ENCODE peak calls at places on chromosomes 2 and 18, in nine cellular contexts. Z, Q, U, R, C, F, Y, X and D are unnamed samples.

GRCh38 chr2:218435003-218435982 is 16.4 kb downstream of the VIL1 start:
- DNase-seq in U (no peak), Z (no peak), C (no peak), R (no peak), Q (no peak), Y (no peak), X (no peak), F (no peak), D (no peak)

GRCh38 chr2:229370484-229370883 is 99.4 kb upstream of the PID1 start:
- DNase-seq in C (peak; percentile 20), R (no peak), U (no peak), F (peak; percentile 78), Z (no peak), X (no peak), Y (no peak), Q (no peak), D (no peak)

GRCh38 chr18:58046794-58047555 is 2.9 kb downstream of the NEDD4L start:
- DNase-seq in F (no peak), X (no peak), R (no peak), Z (no peak), Q (no peak), Y (no peak), C (no peak), U (no peak), D (peak; percentile 35)

GRCh38 chr2:98161202-98161601 is 74.2 kb downstream of the VWA3B start:
- DNase-seq in Z (no peak), F (no peak), U (no peak), X (no peak), Y (no peak), R (no peak), Q (no peak), C (no peak), D (no peak)

GRCh38 chr2:222736301-222736700 is 64.8 kb downstream of the MOGAT1 start:
- DNase-seq in Y (no peak), U (no peak), X (no peak), Z (no peak), Q (no peak), C (peak; percentile 25), R (no peak), F (peak; percentile 50), D (no peak)

GRCh38 chr2:108928660-108929377 is 60.2 kb downstream of the EDAR start:
- DNase-seq in X (no peak), Z (no peak), U (no peak), Q (no peak), F (no peak), Y (no peak), R (no peak), C (no peak), D (no peak)

GRCh38 chr18:7321831-7322230 is 90.9 kb downstream of the LRRC30 start:
- DNase-seq in Z (no peak), Y (no peak), C (no peak), X (no peak), U (no peak), F (no peak), R (no peak), Q (no peak), D (no peak)

GRCh38 chr18:67199993-67200617 is 316.4 kb downstream of the DSEL start:
- DNase-seq in U (no peak), R (no peak), Q (no peak), Z (peak; percentile 94), Y (no peak), X (peak; percentile 50), C (peak; percentile 43), F (peak; percentile 60), D (peak; percentile 79)